ENCODE peak calls at places on chromosomes 16 and 17, in four cellular contexts. Z is HepG2, J is GM12878, D is K562. A is an unnamed sample.

GRCh38 chr16:80518436-80518835 is 22.4 kb upstream of the DYNLRB2 start:
- DNase-seq in Z (no peak), J (no peak), D (no peak), A (no peak)

GRCh38 chr16:70614208-70614951 is 32.0 kb upstream of the IL34 start:
- DNase-seq in Z (no peak), J (no peak), D (no peak), A (no peak)

GRCh38 chr16:69328854-69329316 is 1.5 kb downstream of the PDF start:
- DNase-seq in Z (no peak), J (no peak), D (peak), A (no peak)

GRCh38 chr17:42120161-42121065 is 754 bp downstream of the KAT2A start:
- DNase-seq in Z (peak), J (no peak), D (peak), A (peak)

GRCh38 chr17:13601317-13601775 is 383 bp downstream of the HS3ST3A1 start:
- DNase-seq in Z (no peak), J (no peak), D (no peak), A (peak)

GRCh38 chr17:6279659-6280058 is 155.3 kb downstream of the AIPL1 start:
- DNase-seq in Z (peak), J (no peak), D (no peak), A (no peak)

GRCh38 chr16:57304169-57305061 is 19.9 kb upstream of the PLLP start:
- DNase-seq in Z (peak), J (peak), D (no peak), A (no peak)

GRCh38 chr17:40218740-40219072 is 398 bp upstream of the WIPF2 start:
- DNase-seq in Z (peak), J (peak), D (peak), A (peak)

GRCh38 chr17:63277629-63278028 is 168.5 kb downstream of the CYB561 start:
- DNase-seq in Z (no peak), J (no peak), D (no peak), A (no peak)

GRCh38 chr17:57662644-57663308 is 82.3 kb downstream of the CCDC182 start:
- DNase-seq in Z (peak), J (no peak), D (peak), A (peak)

GRCh38 chr17:48842746-48843145 is 11.9 kb downstream of the CALCOCO2 start:
- DNase-seq in Z (no peak), J (no peak), D (no peak), A (no peak)

GRCh38 chr17:19705201-19705600 is 11.2 kb downstream of the SLC47A2 start:
- DNase-seq in Z (no peak), J (no peak), D (no peak), A (no peak)

GRCh38 chr17:51647873-51648272 is 387.5 kb downstream of the UTP18 start:
- DNase-seq in Z (no peak), J (no peak), D (no peak), A (no peak)

GRCh38 chr17:47895254-47895855 is 681 bp upstream of the SP2 start:
- DNase-seq in Z (no peak), J (no peak), D (no peak), A (no peak)

GRCh38 chr16:86906608-86907007 is 328.3 kb downstream of the FOXL1 start:
- DNase-seq in Z (no peak), J (no peak), D (no peak), A (no peak)

GRCh38 chr16:11836653-11837244 is 14.6 kb downstream of the RSL1D1 start:
- DNase-seq in Z (no peak), J (no peak), D (no peak), A (no peak)

GRCh38 chr17:58691701-58692238 is at the start of gene TEX14:
- DNase-seq in Z (no peak), J (no peak), D (peak), A (no peak)

GRCh38 chr16:12784076-12784475 is 19.6 kb downstream of the CPPED1 start:
- DNase-seq in Z (no peak), J (no peak), D (no peak), A (no peak)

GRCh38 chr17:74455025-74455585 is 11.3 kb upstream of the CD300A start:
- DNase-seq in Z (no peak), J (no peak), D (no peak), A (no peak)

GRCh38 chr16:30924086-30924714 is 828 bp downstream of the FBXL19 start:
- DNase-seq in Z (no peak), J (no peak), D (peak), A (peak)

GRCh38 chr17:45301674-45302073 is 15.1 kb downstream of the MAP3K14 start:
- DNase-seq in Z (no peak), J (no peak), D (no peak), A (no peak)

GRCh38 chr17:67076290-67076689 is 31.9 kb downstream of the CACNG1 start:
- DNase-seq in Z (peak), J (no peak), D (no peak), A (no peak)

GRCh38 chr16:54277845-54278703 is 8.5 kb downstream of the IRX3 start:
- DNase-seq in Z (no peak), J (no peak), D (no peak), A (peak)

GRCh38 chr16:49698416-49698815 is 157.5 kb downstream of the ZNF423 start:
- DNase-seq in Z (no peak), J (no peak), D (peak), A (peak)

GRCh38 chr16:49699718-49700117 is 156.2 kb downstream of the ZNF423 start:
- DNase-seq in Z (no peak), J (no peak), D (no peak), A (no peak)

GRCh38 chr16:49697631-49698030 is 158.3 kb downstream of the ZNF423 start:
- DNase-seq in Z (no peak), J (no peak), D (no peak), A (no peak)

GRCh38 chr16:49700222-49700927 is 155.5 kb downstream of the ZNF423 start:
- DNase-seq in Z (no peak), J (no peak), D (no peak), A (peak)

DNA sequence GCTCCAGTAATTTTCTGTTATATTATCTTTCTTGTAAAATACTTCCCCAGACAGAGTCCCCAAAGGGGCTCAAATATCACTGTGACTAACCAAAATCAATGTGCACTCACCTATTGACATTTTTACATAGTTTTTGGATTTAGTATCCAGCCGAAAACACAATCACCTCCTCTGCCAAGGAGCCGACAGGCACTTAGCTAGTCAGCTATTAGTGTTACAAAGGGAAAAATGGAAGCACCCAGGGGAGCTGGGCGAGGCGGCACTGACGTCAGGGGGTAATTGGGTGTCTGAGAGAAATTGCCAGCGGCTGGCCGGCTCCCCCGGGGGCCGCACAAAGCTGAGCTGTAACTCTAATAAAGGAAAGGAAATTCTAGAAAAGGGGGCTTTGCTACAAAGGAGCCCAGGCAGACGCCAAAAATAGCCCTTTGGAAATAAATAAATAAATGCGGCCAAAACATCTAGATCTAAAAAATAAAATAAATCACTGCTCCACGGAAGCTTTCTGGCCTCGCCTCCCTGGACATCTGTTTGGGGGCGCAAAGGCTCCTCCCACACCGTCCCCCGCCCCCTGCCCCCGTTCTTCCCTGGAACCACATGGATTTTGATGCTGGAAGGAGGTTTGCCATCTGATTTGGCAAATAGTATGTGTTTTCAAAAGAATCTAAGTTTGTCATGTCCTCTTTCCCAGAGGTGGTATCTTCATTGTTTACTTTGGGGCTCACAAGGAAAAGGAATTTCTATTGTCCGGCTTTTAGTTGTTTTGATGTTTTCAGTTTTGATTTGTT is 156.8 kb downstream of the ZNF423 start:
- DNase-seq in Z (no peak), J (no peak), D (no peak), A (no peak)
- TF ChIP-seq ZBTB33 in Z (no peak), J (no peak), D (no peak), A (no peak)

GRCh38 chr16:78443300-78443604 is 343.8 kb downstream of the WWOX start:
- DNase-seq in Z (no peak), J (no peak), D (no peak), A (no peak)

GRCh38 chr16:78441298-78441697 is 341.8 kb downstream of the WWOX start:
- DNase-seq in Z (no peak), J (no peak), D (no peak), A (no peak)

GRCh38 chr16:78437352-78437968 is 338.0 kb downstream of the WWOX start:
- DNase-seq in Z (peak), J (no peak), D (peak), A (peak)

GRCh38 chr16:78436846-78437245 is 337.4 kb downstream of the WWOX start:
- DNase-seq in Z (no peak), J (no peak), D (no peak), A (no peak)

DNA sequence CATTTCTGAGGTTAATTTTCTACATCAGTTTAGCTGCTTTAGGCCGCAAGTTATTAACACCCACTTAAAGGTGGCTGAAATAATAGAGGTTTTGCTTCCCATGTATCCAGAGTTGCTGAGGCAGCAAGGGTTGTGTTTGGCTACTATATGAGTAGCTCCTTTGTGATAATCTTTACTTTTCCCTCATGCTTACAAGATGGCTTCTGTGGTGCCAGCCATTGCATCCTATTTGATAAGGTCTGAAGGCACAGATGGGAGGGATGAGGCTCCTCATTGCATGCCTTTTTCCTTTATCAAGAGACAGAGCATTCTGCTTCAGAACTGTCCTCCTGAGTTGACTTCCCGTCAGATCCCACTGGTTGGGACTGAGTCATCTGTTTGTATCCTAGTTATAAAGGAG is 340.2 kb downstream of the WWOX start:
- DNase-seq in Z (no peak), J (no peak), D (no peak), A (no peak)
- TF ChIP-seq USF2 in Z (no peak), J (no peak), D (no peak), A (no peak)

GRCh38 chr17:2312736-2313135 is 9.0 kb downstream of the SRR start:
- DNase-seq in Z (no peak), J (no peak), D (no peak), A (no peak)

DNA sequence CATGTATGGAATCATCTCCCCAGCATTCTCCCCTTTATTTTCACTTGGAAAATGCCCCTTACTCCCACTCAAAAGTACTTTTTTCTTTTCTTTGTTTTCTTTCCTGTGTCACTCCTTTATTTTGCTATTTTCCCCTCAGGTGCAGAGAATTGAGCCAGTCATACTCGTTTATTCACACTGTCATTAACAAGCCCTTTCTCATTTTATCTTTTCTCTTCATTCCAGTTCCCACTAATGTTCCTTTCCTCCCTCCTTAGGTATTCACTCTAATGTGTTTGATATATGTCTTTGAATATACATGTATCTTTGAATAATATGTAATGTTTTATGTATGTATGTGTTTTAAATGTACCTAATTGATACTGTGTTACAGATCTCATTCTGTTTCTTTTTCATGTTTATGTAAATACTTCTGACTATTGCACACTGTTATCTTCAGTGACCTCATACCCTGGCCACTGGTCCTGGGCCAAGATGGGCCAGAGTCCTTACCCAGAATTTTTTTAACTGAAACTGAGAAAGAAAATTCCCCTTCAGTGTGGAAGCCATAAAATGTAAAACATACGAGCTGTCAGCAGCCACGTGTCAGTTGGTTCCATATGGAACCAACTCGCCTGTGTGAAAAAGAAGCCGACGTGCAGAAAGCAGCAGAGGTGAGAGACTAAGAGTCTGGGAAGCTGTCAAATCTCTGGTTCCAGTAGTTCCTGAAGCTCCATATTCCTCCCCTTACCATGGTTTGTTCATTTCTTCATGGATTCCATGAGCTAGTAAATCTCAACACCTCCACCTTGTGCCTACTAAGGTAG is 5.8 kb downstream of the SRR start:
- DNase-seq in Z (no peak), J (no peak), D (no peak), A (no peak)
- TF ChIP-seq ZBTB33 in Z (no peak), J (no peak), D (no peak), A (no peak)

GRCh38 chr17:17400566-17401184 is 76.1 kb upstream of the MED9 start:
- DNase-seq in Z (no peak), J (no peak), D (no peak), A (no peak)

GRCh38 chr17:17406225-17406624 is 70.6 kb upstream of the MED9 start:
- DNase-seq in Z (peak), J (no peak), D (no peak), A (no peak)

GRCh38 chr17:17401271-17401781 is 75.5 kb upstream of the MED9 start:
- DNase-seq in Z (peak), J (no peak), D (peak), A (no peak)

GRCh38 chr17:17402558-17402957 is 74.2 kb upstream of the MED9 start:
- DNase-seq in Z (peak), J (no peak), D (no peak), A (no peak)

DNA sequence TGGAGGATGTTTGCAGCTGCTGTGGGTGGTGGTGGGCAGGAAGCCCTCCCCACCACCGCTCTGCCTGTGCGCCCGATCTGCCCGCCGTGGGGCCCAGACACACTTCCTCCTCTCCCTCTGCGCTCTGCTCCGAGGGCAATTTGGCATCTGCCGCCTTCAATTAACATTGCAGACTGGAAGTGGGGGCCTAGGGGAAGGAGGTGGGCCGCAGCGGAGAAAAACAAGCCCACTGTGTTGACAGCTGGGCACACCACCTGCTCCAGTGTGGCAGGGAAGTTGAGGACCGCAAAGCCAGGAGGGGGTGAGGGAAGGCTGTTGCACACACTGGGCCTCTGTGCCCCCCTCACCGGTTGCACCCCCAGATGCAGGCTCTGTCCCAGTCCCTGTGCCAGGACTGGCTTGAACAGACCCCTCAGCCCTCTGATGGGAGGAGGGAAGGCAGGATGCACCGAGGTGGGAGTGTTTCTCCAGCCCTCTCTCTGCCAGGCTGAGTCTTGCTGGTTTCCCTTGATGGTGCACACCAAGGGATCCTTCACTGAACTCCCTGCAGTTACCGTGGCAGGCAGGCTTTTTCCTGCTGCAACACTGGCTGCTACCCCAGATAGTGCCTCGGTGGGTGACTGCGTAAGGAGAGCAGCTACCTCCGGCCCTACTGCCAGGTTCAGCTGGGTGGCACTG is 72.8 kb upstream of the MED9 start:
- DNase-seq in Z (no peak), J (no peak), D (no peak), A (peak)
- TF ChIP-seq USF2 in Z (no peak), J (no peak), D (no peak), A (no peak)

GRCh38 chr17:77884967-77885641 is 73.4 kb upstream of the TNRC6C start:
- DNase-seq in Z (no peak), J (no peak), D (no peak), A (no peak)

GRCh38 chr17:77887110-77887463 is 71.4 kb upstream of the TNRC6C start:
- DNase-seq in Z (no peak), J (no peak), D (no peak), A (no peak)

GRCh38 chr17:77884019-77884418 is 74.5 kb upstream of the TNRC6C start:
- DNase-seq in Z (no peak), J (no peak), D (no peak), A (peak)

GRCh38 chr17:77886387-77886728 is 72.1 kb upstream of the TNRC6C start:
- DNase-seq in Z (no peak), J (no peak), D (peak), A (no peak)

GRCh38 chr17:77885678-77886386 is 72.7 kb upstream of the TNRC6C start:
- DNase-seq in Z (no peak), J (no peak), D (no peak), A (no peak)
- TF ChIP-seq ZBTB33 in Z (no peak), J (no peak), D (no peak), A (no peak)

GRCh38 chr17:82385559-82386255 is 14.1 kb downstream of the UTS2R start:
- DNase-seq in Z (no peak), J (no peak), D (no peak), A (no peak)

GRCh38 chr17:82383411-82383810 is 11.8 kb downstream of the UTS2R start:
- DNase-seq in Z (no peak), J (no peak), D (no peak), A (peak)

GRCh38 chr17:82386256-82386831 is 14.8 kb downstream of the UTS2R start:
- DNase-seq in Z (no peak), J (no peak), D (no peak), A (no peak)

GRCh38 chr17:82384051-82384729 is 12.6 kb downstream of the UTS2R start:
- DNase-seq in Z (peak), J (no peak), D (no peak), A (peak)

DNA sequence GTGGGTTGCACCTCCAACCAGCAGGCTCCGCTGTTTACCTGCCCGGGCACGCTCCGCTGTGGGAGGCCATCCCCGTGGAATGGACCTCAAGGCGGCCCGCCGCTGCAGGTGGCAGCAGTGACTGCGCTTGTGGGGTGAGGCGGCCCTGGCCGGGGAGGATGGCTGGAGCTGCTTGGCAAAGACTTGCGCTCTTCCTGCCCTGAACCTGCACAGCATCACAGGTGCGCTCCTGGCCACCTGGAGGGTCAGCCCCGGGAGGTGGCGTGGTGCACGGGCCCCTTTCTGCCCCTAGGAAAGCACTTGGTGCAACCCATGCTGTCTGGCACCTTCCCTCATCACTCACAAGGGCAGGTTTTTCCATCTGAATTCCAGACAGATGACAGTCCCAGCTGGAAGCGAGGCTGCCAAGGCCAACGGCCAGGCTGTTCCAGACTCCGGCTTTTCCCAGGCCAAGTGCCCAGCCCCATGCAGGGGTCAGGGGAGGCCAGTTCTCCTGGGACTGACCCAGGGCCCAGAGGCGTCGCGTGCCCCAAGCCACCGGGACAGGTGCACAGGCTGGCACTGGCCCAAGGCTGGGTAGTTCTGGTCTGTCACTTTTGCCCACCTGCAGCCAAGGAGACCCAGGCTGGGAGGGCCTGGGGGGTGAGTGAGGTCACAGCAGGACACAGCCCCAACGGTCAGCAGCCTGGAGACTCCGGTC is 13.3 kb downstream of the UTS2R start:
- DNase-seq in Z (peak), J (no peak), D (peak), A (peak)
- TF ChIP-seq USF2 in Z (no peak), J (no peak), D (no peak), A (no peak)

GRCh38 chr17:17983376-17983775 is 10.7 kb downstream of the DRC3 start:
- DNase-seq in Z (no peak), J (no peak), D (no peak), A (no peak)
- TF ChIP-seq ZBTB33 in Z (no peak), J (no peak), D (no peak), A (no peak)

DNA sequence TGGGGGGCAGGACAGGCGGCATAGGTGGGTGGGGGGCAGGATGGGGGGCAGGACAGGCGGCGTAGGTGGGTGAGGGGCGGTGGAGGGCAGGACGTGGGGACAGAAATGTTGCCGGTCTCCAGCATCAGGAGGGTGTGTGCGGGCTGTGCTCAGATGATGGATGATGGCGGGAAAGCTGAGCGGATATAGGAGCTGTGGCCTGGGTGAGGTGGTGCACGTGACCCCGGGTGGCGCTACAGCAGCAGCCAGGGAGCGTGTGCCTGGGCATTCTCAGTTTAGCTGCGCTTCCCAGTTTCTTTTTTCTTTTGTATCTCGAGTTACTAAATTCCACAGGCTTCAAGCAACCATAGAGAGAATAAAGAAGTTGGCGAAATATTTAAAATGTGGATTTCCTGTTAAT is 19.0 kb downstream of the TELO2 start:
- DNase-seq in Z (no peak), J (no peak), D (no peak), A (no peak)
- TF ChIP-seq USF2 in Z (no peak), J (no peak), D (no peak), A (no peak)